ENCODE peak calls at places on chromosomes 3 and 15, in six cellular contexts. N is neural crest cell, Z is BJ, E is psoas muscle, W is foreskin keratinocyte, O is MCF 10A. V is an unnamed sample.

GRCh38 chr15:73353734-73354133 is 15.0 kb downstream of the HCN4 start:
- DNase-seq in N (no peak), Z (no peak), E (no peak), W (no peak), O (no peak), V (no peak)

GRCh38 chr3:143482106-143483088 is 362.8 kb downstream of the CHST2 start:
- DNase-seq in N (no peak), Z (no peak), E (no peak), W (peak), O (no peak), V (no peak)

GRCh38 chr15:89198934-89199333 is 22.4 kb downstream of the RLBP1 start:
- DNase-seq in N (peak), Z (no peak), E (no peak), W (no peak), O (no peak), V (no peak)

GRCh38 chr15:40104865-40105516 is 3.7 kb downstream of the BMF start:
- DNase-seq in N (peak), Z (peak), E (peak), W (peak), O (peak), V (peak)

GRCh38 chr15:65839354-65839901 is 29.9 kb upstream of the RAB11A start:
- DNase-seq in N (no peak), Z (no peak), E (no peak), W (no peak), O (no peak), V (no peak)

GRCh38 chr3:139187154-139187553 is 142.5 kb upstream of the PRR23C start:
- DNase-seq in N (no peak), Z (no peak), E (no peak), W (no peak), O (no peak), V (no peak)

GRCh38 chr15:89863918-89864317 is 29.9 kb downstream of the AP3S2 start:
- DNase-seq in N (no peak), Z (no peak), E (no peak), W (no peak), O (peak), V (no peak)

GRCh38 chr3:18499256-18499655 is 74.1 kb upstream of the SATB1 start:
- DNase-seq in N (no peak), Z (no peak), E (no peak), W (peak), O (no peak), V (no peak)

GRCh38 chr3:33115024-33115768 is 1.4 kb downstream of the CRTAP start:
- DNase-seq in N (no peak), Z (peak), E (peak), W (peak), O (peak), V (peak)

DNA sequence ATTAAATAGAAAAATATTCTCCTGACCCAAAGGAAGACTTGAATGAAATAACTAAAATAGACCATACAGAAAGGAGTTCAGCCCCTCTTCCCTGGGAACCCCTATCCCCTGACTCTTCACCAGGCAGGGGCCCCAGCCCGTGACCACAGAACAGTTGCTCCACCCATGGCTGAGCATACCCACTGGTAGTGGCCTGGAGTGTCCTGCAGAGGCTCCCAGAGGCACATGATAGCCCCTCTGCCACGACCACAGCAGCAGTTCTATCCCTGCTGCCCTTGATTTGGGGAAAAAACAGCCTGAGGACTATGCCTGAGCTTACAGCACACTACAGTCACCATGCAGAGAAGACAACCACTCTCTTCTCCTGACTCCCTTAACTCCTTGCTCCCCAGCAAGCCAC is 31.8 kb downstream of the TTC14 start:
- DNase-seq in N (no peak), Z (no peak), E (no peak), W (no peak), O (peak), V (no peak)
- TF ChIP-seq CTCF in N (no peak), Z (no peak), E (no peak), W (peak), O (no peak), V (no peak)

DNA sequence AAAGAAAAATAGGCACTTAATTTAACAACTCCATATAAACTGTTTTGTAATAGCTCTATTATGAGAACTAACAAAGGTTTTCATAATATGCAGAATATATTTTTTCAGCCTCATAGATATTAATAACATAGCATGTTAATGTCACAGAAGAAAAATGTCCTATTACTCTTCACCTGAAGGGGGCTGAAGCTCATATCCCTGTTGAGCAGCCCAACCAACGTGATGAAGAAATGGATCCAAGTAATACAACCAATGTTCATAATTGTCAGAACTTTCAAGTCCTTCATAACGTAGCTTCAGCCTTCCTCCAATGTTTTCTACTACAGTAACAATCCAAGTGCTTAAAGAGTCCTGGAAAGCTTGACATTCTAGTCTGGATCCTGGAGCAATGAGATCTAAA is 34.5 kb upstream of the STIMATE start:
- DNase-seq in N (no peak), Z (no peak), E (no peak), W (no peak), O (no peak), V (no peak)
- TF ChIP-seq CTCF in N (peak), Z (no peak), E (no peak), W (peak), O (no peak), V (no peak)

GRCh38 chr3:111210003-111210699 is 138.5 kb downstream of the NECTIN3 start:
- DNase-seq in N (no peak), Z (peak), E (no peak), W (peak), O (peak), V (no peak)
- TF ChIP-seq CTCF in N (no peak), Z (peak), E (no peak), W (peak), O (no peak), V (no peak)

GRCh38 chr3:23440416-23441294 is 237.5 kb downstream of the UBE2E2 start:
- DNase-seq in N (no peak), Z (no peak), E (no peak), W (no peak), O (no peak), V (no peak)

GRCh38 chr3:23448998-23449537 is 245.9 kb downstream of the UBE2E2 start:
- DNase-seq in N (no peak), Z (no peak), E (no peak), W (no peak), O (no peak), V (no peak)

GRCh38 chr3:23446301-23446700 is 243.2 kb downstream of the UBE2E2 start:
- DNase-seq in N (no peak), Z (no peak), E (no peak), W (no peak), O (no peak), V (no peak)

GRCh38 chr3:23442598-23443383 is 239.7 kb downstream of the UBE2E2 start:
- DNase-seq in N (no peak), Z (no peak), E (no peak), W (peak), O (no peak), V (no peak)

GRCh38 chr3:23444386-23444785 is 241.3 kb downstream of the UBE2E2 start:
- DNase-seq in N (no peak), Z (no peak), E (no peak), W (no peak), O (no peak), V (no peak)
- TF ChIP-seq CTCF in N (no peak), Z (no peak), E (no peak), W (peak), O (no peak), V (no peak)

GRCh38 chr15:71008250-71008870 is 106.9 kb upstream of the THSD4 start:
- DNase-seq in N (no peak), Z (no peak), E (no peak), W (peak), O (no peak), V (no peak)

GRCh38 chr15:71013446-71013845 is 101.8 kb upstream of the THSD4 start:
- DNase-seq in N (no peak), Z (no peak), E (no peak), W (no peak), O (no peak), V (no peak)

GRCh38 chr15:71010997-71011396 is 104.3 kb upstream of the THSD4 start:
- DNase-seq in N (no peak), Z (no peak), E (no peak), W (no peak), O (no peak), V (no peak)

GRCh38 chr15:71010439-71010838 is 104.8 kb upstream of the THSD4 start:
- DNase-seq in N (no peak), Z (no peak), E (no peak), W (no peak), O (no peak), V (no peak)

GRCh38 chr15:71011503-71012155 is 103.6 kb upstream of the THSD4 start:
- DNase-seq in N (no peak), Z (peak), E (no peak), W (peak), O (peak), V (no peak)
- TF ChIP-seq CTCF in N (peak), Z (peak), E (peak), W (peak), O (peak), V (no peak)